ENCODE peak calls at places on chromosome 4, in four cellular contexts. R, U, P and S are unnamed samples.

GRCh38 chr4:61915501-61915900 is 715.4 kb downstream of the ADGRL3 start:
- DNase-seq in R (no peak), U (no peak), P (no peak), S (no peak)

GRCh38 chr4:173332963-173333657 is 1.0 kb downstream of the HMGB2 start:
- DNase-seq in R (no peak), U (no peak), P (no peak), S (no peak)

GRCh38 chr4:153486281-153487151 is 20.4 kb downstream of the TMEM131L start:
- DNase-seq in R (peak; percentile 76), U (peak; percentile 53), P (no peak), S (no peak)

GRCh38 chr4:38526412-38526811 is 137.6 kb upstream of the KLF3 start:
- DNase-seq in P (no peak), U (no peak), R (no peak), S (no peak)

GRCh38 chr4:7651461-7651921 is 216.8 kb upstream of the PSAPL1 start:
- DNase-seq in U (no peak), R (no peak), P (no peak), S (no peak)

GRCh38 chr4:136025540-136025939 is 1506.8 kb downstream of the PCDH18 start:
- DNase-seq in P (no peak), R (no peak), U (no peak), S (no peak)

GRCh38 chr4:55819634-55820033 is at the start of gene EXOC1L:
- DNase-seq in P (no peak), U (no peak), R (no peak), S (no peak)

GRCh38 chr4:38322709-38323108 is 341.3 kb upstream of the KLF3 start:
- DNase-seq in U (no peak), R (peak; percentile 26), P (no peak), S (peak; percentile 75)

GRCh38 chr4:56158483-56158882 is 209.7 kb downstream of the CEP135 start:
- DNase-seq in P (no peak), R (no peak), U (no peak), S (no peak)

DNA sequence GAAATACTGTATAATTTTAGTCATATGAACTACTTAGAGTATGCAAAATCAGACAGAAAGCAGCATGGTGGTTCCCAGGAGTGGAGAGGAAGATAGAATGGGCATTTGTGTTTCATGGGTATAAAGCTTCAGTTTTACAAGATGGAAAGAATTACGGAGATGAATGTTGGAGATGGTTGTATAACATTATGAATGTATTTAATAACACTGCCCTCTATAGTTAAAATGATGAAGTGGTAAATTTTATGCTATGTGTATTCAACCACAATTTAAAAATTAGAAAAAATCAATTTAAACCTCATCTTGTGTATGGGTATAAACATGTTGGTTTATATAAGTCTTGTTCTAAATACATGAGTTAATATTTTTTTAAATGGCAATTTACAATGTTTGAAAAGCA is 521.1 kb downstream of the FSTL5 start:
- DNase-seq in P (no peak), U (no peak), R (no peak), S (no peak)
- TF ChIP-seq CTCF in P (no peak), U (no peak), R (peak; percentile 10), S (no peak)

GRCh38 chr4:24330198-24330972 is 254.0 kb downstream of the DHX15 start:
- DNase-seq in U (no peak), P (no peak), R (no peak), S (no peak)

GRCh38 chr4:24322986-24323385 is 261.4 kb downstream of the DHX15 start:
- DNase-seq in U (no peak), R (no peak), P (no peak), S (no peak)

GRCh38 chr4:24328300-24328699 is 256.1 kb downstream of the DHX15 start:
- DNase-seq in R (no peak), U (no peak), P (no peak), S (no peak)

GRCh38 chr4:24328711-24329110 is 255.6 kb downstream of the DHX15 start:
- DNase-seq in P (no peak), R (no peak), U (no peak), S (no peak)
- H3K4me3 ChIP-seq in P (no peak overlapping the region), R (no peak overlapping the region), U (no peak overlapping the region), S (no peak overlapping the region)

GRCh38 chr4:111045992-111046391 is 423.1 kb upstream of the PITX2 start:
- DNase-seq in P (no peak), U (no peak), R (no peak), S (no peak)
- TF ChIP-seq CTCF in P (no peak), U (no peak), R (no peak), S (no peak)

DNA sequence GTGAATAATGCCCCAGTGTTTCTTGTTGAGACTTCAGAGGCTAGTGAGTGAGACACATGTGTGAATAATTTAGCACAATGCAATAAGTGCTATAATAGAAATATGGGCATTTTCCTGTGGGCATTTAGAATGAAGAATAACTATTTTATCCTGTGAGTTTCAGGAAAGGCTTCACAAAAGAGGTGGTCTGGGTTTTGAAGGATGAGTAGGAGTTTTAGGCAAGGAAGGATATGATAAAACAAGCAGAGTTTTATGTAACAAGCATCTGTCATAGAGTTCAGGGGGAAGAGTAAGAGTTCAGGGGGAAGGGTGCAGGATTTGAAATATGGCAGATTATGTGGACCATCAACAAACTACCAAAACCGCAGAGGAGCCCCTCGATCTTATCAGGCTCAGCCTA is 529.2 kb downstream of the INPP4B start:
- DNase-seq in U (no peak), R (no peak), P (no peak), S (no peak)
- H3K4me3 ChIP-seq in U (no peak overlapping the region), R (no peak overlapping the region), P (no peak overlapping the region), S (no peak overlapping the region)

GRCh38 chr4:13171292-13172057 is 312.7 kb downstream of the RAB28 start:
- DNase-seq in R (no peak), U (no peak), P (no peak), S (no peak)
- TF ChIP-seq CTCF in R (no peak), U (no peak), P (no peak), S (no peak)

GRCh38 chr4:151226004-151226932 is 50.7 kb upstream of the PRSS48 start:
- DNase-seq in R (peak; percentile 60), U (peak; percentile 70), P (no peak), S (peak; percentile 70)
- H3K4me3 ChIP-seq in R (peak overlapping the region; percentile 64), U (no peak overlapping the region), P (peak overlapping the region; percentile 49), S (peak overlapping the region; percentile 51)

DNA sequence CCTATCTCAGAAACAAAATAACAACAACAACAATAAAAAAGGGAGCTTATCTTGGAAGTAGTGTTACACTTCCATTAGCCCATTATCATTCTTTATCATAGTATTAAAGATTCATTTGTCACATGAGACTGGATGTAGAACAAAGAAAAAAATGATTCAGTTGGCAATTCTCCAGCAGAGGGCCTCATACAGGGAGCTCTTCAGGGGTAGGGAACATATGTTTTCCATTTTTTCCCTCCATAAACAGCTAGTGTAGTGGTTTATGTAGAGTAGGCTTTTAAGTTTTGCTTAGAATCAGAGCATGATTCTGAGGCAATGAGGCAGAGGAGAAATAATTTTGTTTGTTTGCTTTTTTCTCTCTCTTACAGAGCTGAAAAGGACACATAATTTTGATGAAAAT is 5.8 kb downstream of the CPE start:
- DNase-seq in U (no peak), P (no peak), R (no peak), S (peak; percentile 73)
- TF ChIP-seq CTCF in U (no peak), P (no peak), R (no peak), S (no peak)